ENCODE peak calls at places on chromosomes 1 and 21, in seven cellular contexts. I, N, E, B, D, S and Q are unnamed samples.

GRCh38 chr1:205554016-205554811 is 49.7 kb downstream of the CDK18 start:
- DNase-seq in I (no peak), N (no peak), E (no peak), B (no peak), D (no peak), S (no peak), Q (no peak)

GRCh38 chr1:226647719-226648118 is 91.4 kb downstream of the ITPKB start:
- DNase-seq in I (no peak), N (peak), E (no peak), B (no peak), D (no peak), S (no peak), Q (no peak)

GRCh38 chr1:161200992-161201827 is 957 bp upstream of the NDUFS2 start:
- DNase-seq in I (no peak), N (peak), E (peak), B (no peak), D (peak), S (peak), Q (no peak)

GRCh38 chr1:18088077-18088594 is 19.5 kb upstream of the IGSF21 start:
- DNase-seq in I (no peak), N (no peak), E (no peak), B (no peak), D (no peak), S (no peak), Q (no peak)

GRCh38 chr1:2470290-2471158 is 5.6 kb upstream of the PLCH2 start:
- DNase-seq in I (no peak), N (no peak), E (no peak), B (no peak), D (no peak), S (no peak), Q (no peak)

GRCh38 chr21:19510653-19511052 is 1107.1 kb upstream of the TMPRSS15 start:
- DNase-seq in I (no peak), N (no peak), E (no peak), B (no peak), D (peak), S (no peak), Q (no peak)

GRCh38 chr1:214453109-214453722 is 98.2 kb downstream of the PTPN14 start:
- DNase-seq in I (no peak), N (no peak), E (peak), B (no peak), D (no peak), S (no peak), Q (no peak)

GRCh38 chr1:16630661-16631247 is 17.4 kb upstream of the NBPF1 start:
- DNase-seq in I (no peak), N (peak), E (no peak), B (no peak), D (peak), S (peak), Q (peak)

GRCh38 chr1:92051948-92052347 is 22.2 kb downstream of the EPHX4 start:
- DNase-seq in I (no peak), N (no peak), E (no peak), B (no peak), D (no peak), S (no peak), Q (no peak)

GRCh38 chr1:238779676-238780075 is 606.7 kb upstream of the CHRM3 start:
- DNase-seq in I (no peak), N (no peak), E (no peak), B (no peak), D (no peak), S (no peak), Q (no peak)

GRCh38 chr1:228109962-228110488 is 926 bp upstream of the MRPL55 start:
- DNase-seq in I (no peak), N (no peak), E (no peak), B (no peak), D (peak), S (peak), Q (no peak)

GRCh38 chr1:202304370-202304769 is 37.4 kb downstream of the UBE2T start:
- DNase-seq in I (no peak), N (no peak), E (no peak), B (no peak), D (no peak), S (peak), Q (no peak)

GRCh38 chr1:149916193-149916926 is 1.3 kb downstream of the SV2A start:
- DNase-seq in I (no peak), N (no peak), E (no peak), B (no peak), D (no peak), S (no peak), Q (no peak)

GRCh38 chr1:18537386-18538306 is 56.9 kb downstream of the KLHDC7A start:
- DNase-seq in I (no peak), N (no peak), E (no peak), B (no peak), D (no peak), S (no peak), Q (peak)

GRCh38 chr1:84581648-84582047 is 7.4 kb upstream of the CTBS start:
- DNase-seq in I (no peak), N (no peak), E (no peak), B (no peak), D (no peak), S (no peak), Q (no peak)

GRCh38 chr1:39142394-39143060 is 62.0 kb upstream of the MACF1 start:
- DNase-seq in I (peak), N (no peak), E (no peak), B (no peak), D (peak), S (no peak), Q (peak)

GRCh38 chr1:35369922-35370671 is 101.6 kb downstream of the ZMYM4 start:
- DNase-seq in I (no peak), N (no peak), E (peak), B (no peak), D (peak), S (peak), Q (no peak)

GRCh38 chr1:241225741-241226140 is 131.3 kb downstream of the RGS7 start:
- DNase-seq in I (no peak), N (no peak), E (no peak), B (no peak), D (no peak), S (no peak), Q (no peak)

GRCh38 chr1:241228339-241228738 is 128.7 kb downstream of the RGS7 start:
- DNase-seq in I (no peak), N (no peak), E (no peak), B (no peak), D (no peak), S (no peak), Q (no peak)

GRCh38 chr1:241235236-241235897 is 121.6 kb downstream of the RGS7 start:
- DNase-seq in I (peak), N (no peak), E (peak), B (no peak), D (peak), S (no peak), Q (no peak)

GRCh38 chr1:241229216-241229615 is 127.8 kb downstream of the RGS7 start:
- DNase-seq in I (no peak), N (no peak), E (no peak), B (no peak), D (no peak), S (no peak), Q (no peak)

GRCh38 chr1:241229711-241230110 is 127.3 kb downstream of the RGS7 start:
- DNase-seq in I (no peak), N (no peak), E (no peak), B (no peak), D (no peak), S (no peak), Q (no peak)
- H3K4me3 ChIP-seq in I (no peak), N (no peak), E (no peak), B (no peak), D (no peak), S (no peak), Q (no peak)

GRCh38 chr1:183065168-183065670 is 42.0 kb downstream of the LAMC1 start:
- DNase-seq in I (no peak), N (no peak), E (no peak), B (no peak), D (no peak), S (no peak), Q (no peak)
- H3K4me3 ChIP-seq in I (no peak), N (no peak), E (no peak), B (no peak), D (no peak), S (no peak), Q (no peak)

GRCh38 chr1:186195377-186195931 is 179.6 kb downstream of the TPR start:
- DNase-seq in I (no peak), N (no peak), E (no peak), B (no peak), D (no peak), S (no peak), Q (no peak)
- H3K4me3 ChIP-seq in I (no peak), N (no peak), E (no peak), B (no peak), D (no peak), S (no peak), Q (no peak)

GRCh38 chr1:164702216-164702615 is 143.2 kb downstream of the PBX1 start:
- DNase-seq in I (no peak), N (no peak), E (peak), B (no peak), D (no peak), S (no peak), Q (no peak)

GRCh38 chr1:164703415-164703814 is 144.4 kb downstream of the PBX1 start:
- DNase-seq in I (no peak), N (no peak), E (peak), B (no peak), D (no peak), S (no peak), Q (no peak)

GRCh38 chr1:164704954-164705353 is 146.0 kb downstream of the PBX1 start:
- DNase-seq in I (no peak), N (no peak), E (peak), B (no peak), D (peak), S (no peak), Q (no peak)

GRCh38 chr1:164702664-164703063 is 143.7 kb downstream of the PBX1 start:
- DNase-seq in I (no peak), N (no peak), E (no peak), B (no peak), D (no peak), S (no peak), Q (no peak)

DNA sequence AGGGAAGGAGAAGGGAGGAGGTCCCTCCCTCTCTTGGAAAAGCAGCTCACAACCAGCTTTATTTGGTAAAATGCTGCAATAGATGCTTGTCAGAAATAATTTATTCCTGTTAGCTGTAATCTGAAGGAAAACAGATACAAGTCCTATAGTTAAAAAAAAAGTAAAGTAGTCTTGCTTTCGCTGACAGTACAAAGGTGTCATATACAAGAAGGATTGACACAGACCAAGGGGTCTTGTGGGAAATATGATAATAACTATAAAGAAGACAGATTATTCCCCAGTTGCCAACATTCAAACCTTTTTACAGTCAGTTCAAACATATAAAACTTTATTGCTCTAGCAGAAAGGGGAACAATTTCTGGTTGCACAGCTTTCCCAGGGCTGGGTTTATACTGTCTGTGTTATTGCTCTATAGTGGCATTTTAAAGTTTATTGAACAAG is 145.0 kb downstream of the PBX1 start:
- DNase-seq in I (no peak), N (no peak), E (no peak), B (no peak), D (no peak), S (no peak), Q (no peak)
- H3K4me3 ChIP-seq in I (no peak), N (no peak), E (no peak), B (no peak), D (no peak), S (no peak), Q (no peak)

GRCh38 chr1:11938722-11939526 is 4.4 kb downstream of the PLOD1 start:
- DNase-seq in I (no peak), N (no peak), E (no peak), B (no peak), D (no peak), S (no peak), Q (no peak)

GRCh38 chr1:11930571-11931445 is 3.7 kb upstream of the PLOD1 start:
- DNase-seq in I (no peak), N (no peak), E (peak), B (no peak), D (no peak), S (no peak), Q (no peak)

GRCh38 chr1:11931845-11932244 is 2.7 kb upstream of the PLOD1 start:
- DNase-seq in I (no peak), N (no peak), E (no peak), B (no peak), D (no peak), S (no peak), Q (no peak)

GRCh38 chr1:11934295-11935039 is at the start of gene PLOD1:
- DNase-seq in I (peak), N (peak), E (peak), B (no peak), D (peak), S (peak), Q (peak)

GRCh38 chr1:11935040-11935378 is 492 bp downstream of the PLOD1 start:
- DNase-seq in I (no peak), N (no peak), E (no peak), B (no peak), D (no peak), S (no peak), Q (no peak)
- H3K4me3 ChIP-seq in I (peak), N (peak), E (peak), B (peak), D (peak), S (peak), Q (peak)